ENCODE peak calls at places on chromosomes 4 and X, in seven cellular contexts. T is Caco-2; Q is CD8-positive, alpha-beta memory T cell; G is stimulated activated CD8-positive, alpha-beta memory T cell treated with anti-CD3 and anti-CD28 coated beads, Interleukin-15, amount 100 ng/mL, for 1 hour; V is lung microvascular endothelial cell; R is colonic mucosa; W is WERI-Rb-1. E is an unnamed sample.

GRCh38 chr4:147958459-147959065 is 226.7 kb downstream of the ARHGAP10 start:
- DNase-seq in T (no peak), R (no peak), W (no peak), G (no peak), Q (no peak), V (no peak), E (no peak)

GRCh38 chr4:107579099-107579498 is 140.9 kb downstream of the PAPSS1 start:
- DNase-seq in Q (no peak), R (no peak), T (no peak), V (no peak), G (no peak), W (peak), E (no peak)

GRCh38 chr4:1743975-1744374 is 22.7 kb downstream of the TACC3 start:
- DNase-seq in V (no peak), Q (no peak), T (no peak), W (no peak), G (no peak), R (no peak), E (no peak)

GRCh38 chr4:75477201-75477600 is 37.0 kb downstream of the RCHY1 start:
- DNase-seq in Q (no peak), G (no peak), T (no peak), V (no peak), W (no peak), R (no peak), E (no peak)

GRCh38 chr4:107838138-107838618 is 13.4 kb downstream of the SGMS2 start:
- DNase-seq in R (no peak), W (no peak), T (no peak), V (peak), Q (no peak), G (no peak), E (no peak)

GRCh38 chr4:78379040-78379439 is 172.5 kb upstream of the ANXA3 start:
- DNase-seq in G (no peak), R (no peak), Q (no peak), T (no peak), V (no peak), W (no peak), E (no peak)

GRCh38 chr4:149183638-149184037 is 632.0 kb downstream of the IQCM start:
- DNase-seq in V (no peak), W (no peak), Q (no peak), G (no peak), T (no peak), R (no peak), E (no peak)

GRCh38 chr4:154491731-154492249 is at the start of gene DCHS2:
- DNase-seq in V (no peak), T (peak), R (peak), Q (no peak), G (no peak), W (peak), E (no peak)

GRCh38 chr4:156805696-156806095 is 165.9 kb downstream of the PDGFC start:
- DNase-seq in G (no peak), V (no peak), W (no peak), Q (no peak), R (no peak), T (no peak), E (no peak)

GRCh38 chrX:39730671-39731389 is 366.9 kb downstream of the BCOR start:
- DNase-seq in W (peak), V (peak), G (peak), Q (peak), T (peak), R (peak), E (peak)

GRCh38 chrX:38627683-38628082 is 66.3 kb downstream of the TSPAN7 start:
- DNase-seq in Q (no peak), G (no peak), R (peak), V (peak), W (peak), T (peak), E (no peak)

GRCh38 chr4:150570123-150570522 is 11.8 kb upstream of the MAB21L2 start:
- DNase-seq in G (no peak), Q (no peak), R (no peak), T (no peak), W (no peak), V (no peak), E (no peak)

GRCh38 chrX:123884809-123885408 is 25.1 kb downstream of the XIAP start:
- DNase-seq in V (peak), R (peak), T (no peak), G (no peak), W (peak), Q (no peak), E (no peak)

GRCh38 chrX:87805829-87806490 is 288.4 kb downstream of the KLHL4 start:
- DNase-seq in W (no peak), Q (no peak), T (no peak), G (no peak), R (no peak), V (no peak), E (no peak)

GRCh38 chr4:152079543-152080293 is 318.9 kb upstream of the GATB start:
- DNase-seq in G (no peak), V (no peak), R (no peak), Q (peak), T (no peak), W (no peak), E (no peak)

GRCh38 chrX:135315864-135316263 is 6.6 kb downstream of the ETDC start:
- DNase-seq in Q (no peak), R (no peak), G (no peak), T (no peak), W (no peak), V (no peak), E (no peak)

GRCh38 chrX:49915352-49916222 is 6.8 kb upstream of the CLCN5 start:
- DNase-seq in W (peak), G (no peak), Q (peak), V (peak), R (peak), T (peak), E (no peak)

GRCh38 chrX:129741880-129742758 is 3.3 kb downstream of the XPNPEP2 start:
- DNase-seq in T (no peak), R (no peak), W (no peak), V (no peak), Q (no peak), G (no peak), E (no peak)

GRCh38 chrX:148600131-148600530 is 99.7 kb downstream of the AFF2 start:
- DNase-seq in Q (no peak), T (no peak), V (no peak), W (peak), R (no peak), G (no peak), E (no peak)

GRCh38 chr4:102439835-102440234 is 61.3 kb upstream of the NFKB1 start:
- DNase-seq in T (no peak), Q (no peak), G (no peak), V (peak), W (no peak), R (no peak), E (no peak)

GRCh38 chr4:106036848-106037247 is 141.6 kb downstream of the NPNT start:
- DNase-seq in Q (no peak), W (no peak), R (no peak), G (no peak), V (no peak), T (no peak), E (no peak)

GRCh38 chr4:98626350-98626749 is 32.1 kb downstream of the TSPAN5 start:
- DNase-seq in V (peak), Q (no peak), R (no peak), W (no peak), T (no peak), G (no peak), E (no peak)

GRCh38 chrX:23919706-23920320 is 12.0 kb downstream of the CXorf58 start:
- DNase-seq in R (no peak), Q (no peak), T (no peak), V (peak), W (peak), G (no peak), E (no peak)

GRCh38 chr4:87465739-87466366 is 43.5 kb downstream of the NUDT9 start:
- DNase-seq in G (no peak), W (no peak), R (no peak), V (peak), T (no peak), Q (no peak), E (no peak)

E was measured in coronary artery.